ENCODE peak calls at places on chromosomes 16 and 17, in nine cellular contexts. W is GM19239; L is Ammon's horn; U is activated CD8-positive, alpha-beta T cell treated with anti-CD3 and anti-CD28 coated beads, Interleukin-2, amount 10 ng/mL, durations not matched to agents 7 days and 5 days; M is stimulated activated CD8-positive, alpha-beta memory T cell treated with anti-CD3 and anti-CD28 coated beads, Interleukin-4, amount 100 ng/mL, for 4 hours; Y is KBM-7; G is neuronal stem cell; S is activated CD4-positive, alpha-beta T cell treated with anti-CD3 and anti-CD28 coated beads, Interleukin-2, amount 50 U/mL, for 24 hours; I is pancreas. N is an unnamed sample.

GRCh38 chr16:88650749-88651275 is at the start of gene CYBA:
- DNase-seq in W (peak), L (peak), U (peak), M (peak), Y (no peak), G (peak), S (peak), I (peak), N (no peak)

GRCh38 chr16:48534601-48535340 is 75.2 kb downstream of the N4BP1 start:
- DNase-seq in W (no peak), L (no peak), U (no peak), M (no peak), Y (no peak), G (no peak), S (no peak), I (no peak), N (no peak)

GRCh38 chr17:48612456-48612853 is 1.6 kb upstream of the HOXB7 start:
- DNase-seq in W (no peak), L (no peak), U (peak), M (no peak), Y (no peak), G (no peak), S (no peak), I (no peak), N (no peak)

GRCh38 chr16:74954763-74955162 is 30.2 kb downstream of the WDR59 start:
- DNase-seq in W (no peak), L (peak), U (no peak), M (no peak), Y (no peak), G (no peak), S (no peak), I (no peak), N (no peak)

GRCh38 chr17:56792267-56792666 is 41.5 kb downstream of the C17orf67 start:
- DNase-seq in W (no peak), L (no peak), U (no peak), M (no peak), Y (no peak), G (no peak), S (no peak), I (no peak), N (no peak)

GRCh38 chr16:70747703-70748631 is 53.0 kb downstream of the VAC14 start:
- DNase-seq in W (no peak), L (no peak), U (no peak), M (no peak), Y (no peak), G (no peak), S (no peak), I (peak), N (no peak)

GRCh38 chr16:84408314-84408690 is 40.0 kb downstream of the ATP2C2 start:
- DNase-seq in W (no peak), L (no peak), U (no peak), M (no peak), Y (no peak), G (no peak), S (no peak), I (no peak), N (no peak)

GRCh38 chr16:12674096-12674495 is 129.6 kb downstream of the CPPED1 start:
- DNase-seq in W (no peak), L (no peak), U (no peak), M (no peak), Y (no peak), G (no peak), S (no peak), I (no peak), N (no peak)

GRCh38 chr16:17467923-17468540 is 2.7 kb downstream of the XYLT1 start:
- DNase-seq in W (no peak), L (peak), U (peak), M (no peak), Y (peak), G (peak), S (no peak), I (peak), N (no peak)

GRCh38 chr16:19979638-19980037 is 94.1 kb downstream of the GPR139 start:
- DNase-seq in W (no peak), L (no peak), U (no peak), M (no peak), Y (no peak), G (no peak), S (no peak), I (no peak), N (no peak)

GRCh38 chr17:50963139-50963538 is 97.0 kb upstream of the TOB1 start:
- DNase-seq in W (no peak), L (no peak), U (no peak), M (no peak), Y (no peak), G (no peak), S (no peak), I (no peak), N (no peak)

GRCh38 chr17:69637399-69638165 is 223.1 kb downstream of the MAP2K6 start:
- DNase-seq in W (no peak), L (peak), U (no peak), M (no peak), Y (no peak), G (no peak), S (no peak), I (no peak), N (no peak)

GRCh38 chr16:56237451-56237930 is 46.2 kb downstream of the GNAO1 start:
- DNase-seq in W (no peak), L (peak), U (no peak), M (no peak), Y (no peak), G (no peak), S (no peak), I (no peak), N (no peak)

GRCh38 chr16:72406390-72406789 is 234.4 kb upstream of the PMFBP1 start:
- DNase-seq in W (no peak), L (no peak), U (no peak), M (no peak), Y (no peak), G (no peak), S (no peak), I (no peak), N (no peak)

GRCh38 chr17:14303343-14304221 is 2.7 kb downstream of the HS3ST3B1 start:
- DNase-seq in W (no peak), L (no peak), U (no peak), M (no peak), Y (no peak), G (no peak), S (no peak), I (peak), N (no peak)

GRCh38 chr17:36494674-36495073 is 8.2 kb downstream of the ZNHIT3 start:
- DNase-seq in W (no peak), L (no peak), U (no peak), M (no peak), Y (no peak), G (no peak), S (no peak), I (no peak), N (no peak)

GRCh38 chr16:15970743-15971434 is 21.5 kb downstream of the ABCC1 start:
- DNase-seq in W (no peak), L (no peak), U (no peak), M (no peak), Y (no peak), G (no peak), S (no peak), I (no peak), N (no peak)

GRCh38 chr17:8832711-8833352 is 33.7 kb upstream of the MFSD6L start:
- DNase-seq in W (no peak), L (no peak), U (peak), M (no peak), Y (peak), G (peak), S (no peak), I (peak), N (no peak)

GRCh38 chr16:52773026-52773425 is 226.1 kb upstream of the TOX3 start:
- DNase-seq in W (no peak), L (no peak), U (no peak), M (no peak), Y (no peak), G (no peak), S (no peak), I (no peak), N (no peak)

GRCh38 chr17:32819035-32819434 is 57.9 kb downstream of the MYO1D start:
- DNase-seq in W (no peak), L (peak), U (no peak), M (no peak), Y (peak), G (no peak), S (no peak), I (no peak), N (no peak)

GRCh38 chr16:88405325-88406060 is 22.7 kb downstream of the ZNF469 start:
- DNase-seq in W (no peak), L (no peak), U (no peak), M (no peak), Y (no peak), G (no peak), S (no peak), I (no peak), N (no peak)

GRCh38 chr17:17516941-17517720 is 20.9 kb upstream of the RASD1 start:
- DNase-seq in W (no peak), L (no peak), U (no peak), M (no peak), Y (no peak), G (no peak), S (no peak), I (peak), N (no peak)

GRCh38 chr16:52964290-52964689 is 88.4 kb downstream of the CHD9NB start:
- DNase-seq in W (no peak), L (no peak), U (no peak), M (no peak), Y (no peak), G (peak), S (no peak), I (no peak), N (no peak)

GRCh38 chr16:79261461-79261860 is 339.1 kb downstream of the MAF start:
- DNase-seq in W (no peak), L (peak), U (peak), M (no peak), Y (peak), G (peak), S (no peak), I (no peak), N (no peak)

GRCh38 chr17:29617125-29617480 is 5.6 kb downstream of the CORO6 start:
- DNase-seq in W (peak), L (peak), U (peak), M (peak), Y (peak), G (no peak), S (peak), I (no peak), N (peak)

GRCh38 chr17:1485311-1485747 is 7.2 kb downstream of the MYO1C start:
- DNase-seq in W (peak), L (no peak), U (no peak), M (no peak), Y (no peak), G (peak), S (no peak), I (peak), N (no peak)

GRCh38 chr16:578870-579405 is 9.2 kb downstream of the PIGQ start:
- DNase-seq in W (peak), L (peak), U (peak), M (no peak), Y (peak), G (peak), S (peak), I (peak), N (no peak)

GRCh38 chr17:79784353-79785016 is 6.5 kb downstream of the CBX2 start:
- DNase-seq in W (no peak), L (no peak), U (no peak), M (no peak), Y (no peak), G (no peak), S (no peak), I (peak), N (no peak)

GRCh38 chr17:35315283-35315682 is 58.1 kb downstream of the SLFN11 start:
- DNase-seq in W (no peak), L (no peak), U (no peak), M (no peak), Y (no peak), G (no peak), S (no peak), I (no peak), N (no peak)

GRCh38 chr16:29806641-29807425 is 504 bp downstream of the MAZ start:
- DNase-seq in W (no peak), L (no peak), U (peak), M (no peak), Y (peak), G (no peak), S (no peak), I (peak), N (no peak)

GRCh38 chr17:6706996-6707395 is 6.2 kb downstream of the SLC13A5 start:
- DNase-seq in W (no peak), L (no peak), U (no peak), M (no peak), Y (no peak), G (no peak), S (no peak), I (no peak), N (no peak)

GRCh38 chr17:13134106-13134505 is 116.3 kb upstream of the ELAC2 start:
- DNase-seq in W (no peak), L (no peak), U (no peak), M (no peak), Y (no peak), G (no peak), S (no peak), I (no peak), N (no peak)

GRCh38 chr17:57243171-57243622 is 13.1 kb upstream of the MSI2 start:
- DNase-seq in W (peak), L (peak), U (peak), M (peak), Y (peak), G (peak), S (peak), I (peak), N (no peak)

GRCh38 chr17:68455756-68456528 is 1.4 kb downstream of the WIPI1 start:
- DNase-seq in W (no peak), L (no peak), U (no peak), M (no peak), Y (no peak), G (no peak), S (no peak), I (no peak), N (no peak)

GRCh38 chr17:36939944-36940312 is 2.7 kb downstream of the LHX1 start:
- DNase-seq in W (no peak), L (no peak), U (no peak), M (no peak), Y (no peak), G (no peak), S (no peak), I (no peak), N (no peak)

GRCh38 chr17:5282639-5283217 is 644 bp downstream of the RABEP1 start:
- DNase-seq in W (peak), L (peak), U (peak), M (peak), Y (peak), G (no peak), S (peak), I (peak), N (no peak)

GRCh38 chr17:78416791-78417530 is 38.5 kb downstream of the PGS1 start:
- DNase-seq in W (no peak), L (peak), U (no peak), M (no peak), Y (peak), G (no peak), S (no peak), I (no peak), N (no peak)

GRCh38 chr17:28944862-28945741 is 6.2 kb downstream of the PHF12 start:
- DNase-seq in W (no peak), L (peak), U (no peak), M (no peak), Y (no peak), G (no peak), S (no peak), I (no peak), N (no peak)

GRCh38 chr17:81400939-81401726 is 5.9 kb downstream of the BAHCC1 start:
- DNase-seq in W (no peak), L (no peak), U (no peak), M (no peak), Y (no peak), G (no peak), S (no peak), I (no peak), N (no peak)